ENCODE peak calls at places on chromosomes 3 and 15, in six cellular contexts. Q, J, Z, I, L and E are unnamed samples.

GRCh38 chr3:178159691-178160090 is 376.5 kb upstream of the KCNMB2 start:
- DNase-seq in I (peak; percentile 23), Z (no peak), L (no peak), J (no peak), Q (no peak), E (no peak)

GRCh38 chr3:51997172-51997571 is 1.5 kb upstream of the RPL29 start:
- DNase-seq in Z (no peak), L (no peak), I (no peak), J (no peak), Q (no peak), E (no peak)

GRCh38 chr15:42820811-42821210 is 83.9 kb upstream of the CDAN1 start:
- DNase-seq in Q (no peak), I (no peak), L (no peak), J (no peak), Z (no peak), E (no peak)

GRCh38 chr3:160129459-160130061 is 95.7 kb upstream of the C3orf80 start:
- DNase-seq in J (no peak), I (peak; percentile 99), Q (no peak), L (no peak), Z (no peak), E (no peak)

GRCh38 chr15:96807361-96807760 is 476.9 kb downstream of the NR2F2 start:
- DNase-seq in J (no peak), Z (no peak), I (no peak), Q (no peak), L (no peak), E (no peak)

GRCh38 chr3:16060358-16060852 is 114.1 kb upstream of the GALNT15 start:
- DNase-seq in Q (no peak), Z (peak; percentile 76), I (peak; percentile 100), L (peak; percentile 93), J (no peak), E (peak; percentile 75)

GRCh38 chr15:48177383-48177874 is 666 bp downstream of the MYEF2 start:
- DNase-seq in Q (no peak), Z (no peak), I (peak; percentile 70), J (no peak), L (no peak), E (peak; percentile 51)

GRCh38 chr15:48925714-48926223 is 38.0 kb downstream of the SHC4 start:
- DNase-seq in Q (no peak), I (peak; percentile 94), J (no peak), Z (no peak), L (peak; percentile 77), E (peak; percentile 18)

GRCh38 chr3:152104847-152105415 is 163.8 kb upstream of the MBNL1 start:
- DNase-seq in Q (no peak), J (no peak), L (no peak), Z (no peak), I (no peak), E (no peak)

GRCh38 chr3:12188328-12188648 is 29.6 kb upstream of the TIMP4 start:
- DNase-seq in Z (no peak), L (no peak), I (peak; percentile 14), Q (no peak), J (no peak), E (no peak)

DNA sequence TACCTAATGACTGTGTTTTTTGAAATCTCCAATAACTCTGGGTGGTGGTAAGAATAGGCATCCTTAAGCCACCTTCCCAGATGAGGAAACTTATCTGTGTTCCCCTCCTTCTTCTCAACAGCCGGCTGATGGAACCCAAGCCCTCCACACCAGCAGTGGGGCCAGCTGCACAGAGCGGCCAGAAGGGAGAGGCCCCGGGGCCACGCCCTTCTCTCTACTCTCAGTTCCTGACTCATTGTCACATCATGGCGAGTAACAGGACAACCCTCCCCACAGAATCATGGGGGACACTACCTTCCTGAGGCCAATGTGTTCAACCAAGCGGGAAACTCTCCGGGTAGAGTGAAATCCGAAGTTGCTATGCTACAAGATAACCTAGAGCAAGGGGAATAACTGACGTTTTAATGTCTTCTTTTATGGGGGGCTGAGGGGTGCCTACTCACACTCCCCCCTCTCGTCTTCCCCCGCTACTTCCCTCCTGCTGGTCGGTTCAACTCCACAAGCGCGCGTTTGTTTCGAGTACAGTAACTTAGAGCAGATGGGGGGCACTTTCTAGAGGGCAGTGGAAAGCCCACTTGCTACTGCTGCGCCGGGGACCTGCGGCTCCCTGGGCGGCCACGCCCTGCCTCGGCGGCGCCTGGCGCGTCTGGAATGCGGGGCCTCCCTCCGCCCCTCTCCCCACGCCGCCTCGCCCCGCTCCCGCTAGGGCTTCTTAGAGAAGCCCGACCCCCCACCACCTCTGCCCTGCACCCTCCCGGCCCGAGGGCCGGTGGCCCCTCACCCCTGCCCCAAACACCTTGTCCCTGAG is 618 bp downstream of the ANXA2 start:
- DNase-seq in Z (peak; percentile 89), J (peak; percentile 82), Q (peak; percentile 68), I (peak; percentile 71), L (peak; percentile 86), E (peak; percentile 88)
- H3K4me1 ChIP-seq in Z (peaks cover 13% of the 10 kb centered on the region), J (peaks cover 46% of the 10 kb centered on the region), Q (peaks cover 52% of the 10 kb centered on the region), I (peaks cover 41% of the 10 kb centered on the region), L (peaks cover 76% of the 10 kb centered on the region), E (peaks cover 67% of the 10 kb centered on the region)

DNA sequence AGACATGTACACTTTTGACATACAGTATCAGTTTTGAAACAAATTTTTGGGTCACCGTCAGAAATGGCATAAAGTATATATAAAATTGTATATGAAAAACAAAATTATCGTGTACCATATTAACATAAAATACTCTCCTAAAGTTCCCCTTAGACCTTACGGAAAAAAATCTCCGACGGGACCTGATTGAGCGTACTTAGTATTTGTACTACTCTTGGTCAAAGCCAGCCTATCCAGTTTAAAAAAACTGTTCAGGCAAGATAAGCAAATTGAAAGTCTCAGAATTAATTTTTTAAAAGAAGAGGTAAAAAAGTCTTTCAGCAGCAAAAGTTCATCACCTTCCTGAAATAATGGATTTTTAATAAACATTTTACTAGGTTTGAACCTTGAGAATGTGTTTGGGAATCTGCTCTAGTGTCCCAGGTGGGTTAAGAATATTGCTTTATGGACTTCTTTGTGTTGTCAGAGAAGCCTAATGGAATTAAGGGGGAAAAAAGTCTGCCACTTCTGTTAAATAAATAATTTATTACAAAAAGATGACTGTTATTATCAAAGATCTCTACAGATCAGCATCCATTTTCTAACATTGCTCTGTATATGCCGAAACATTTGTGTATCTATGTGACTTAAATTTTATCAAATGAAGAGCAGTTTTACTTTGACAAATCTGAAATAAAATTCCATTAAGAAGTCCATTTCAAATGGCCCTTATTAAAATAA is 48.6 kb downstream of the ZBTB20 start:
- DNase-seq in L (no peak), Z (no peak), J (no peak), Q (no peak), I (no peak), E (no peak)
- H3K4me1 ChIP-seq in L (peaks cover 8% of the 10 kb centered on the region), Z (peaks cover 2% of the 10 kb centered on the region), J (peaks cover 41% of the 10 kb centered on the region), Q (peaks cover 72% of the 10 kb centered on the region), I (no peaks in the 10 kb centered on the region), E (no peaks in the 10 kb centered on the region)

GRCh38 chr3:71089271-71089670 is 494.3 kb downstream of the FOXP1 start:
- DNase-seq in J (no peak), Q (no peak), I (no peak), Z (no peak), L (no peak), E (no peak)

GRCh38 chr3:71088742-71089141 is 494.8 kb downstream of the FOXP1 start:
- DNase-seq in L (no peak), I (no peak), Z (no peak), Q (no peak), J (no peak), E (no peak)

GRCh38 chr3:71087109-71088018 is 496.2 kb downstream of the FOXP1 start:
- DNase-seq in Z (no peak), J (no peak), Q (no peak), L (peak; percentile 49), I (peak; percentile 71), E (no peak)

GRCh38 chr3:71090207-71090606 is 493.3 kb downstream of the FOXP1 start:
- DNase-seq in Q (no peak), L (no peak), Z (no peak), J (no peak), I (no peak), E (no peak)

GRCh38 chr3:71088019-71088711 is 495.4 kb downstream of the FOXP1 start:
- DNase-seq in Q (no peak), I (no peak), J (no peak), L (no peak), Z (no peak), E (no peak)
- H3K4me1 ChIP-seq in Q (peaks cover 26% of the 10 kb centered on the region), I (peaks cover 13% of the 10 kb centered on the region), J (peaks cover 14% of the 10 kb centered on the region), L (peaks cover 53% of the 10 kb centered on the region), Z (peaks cover 10% of the 10 kb centered on the region), E (peaks cover 10% of the 10 kb centered on the region)

GRCh38 chr3:188397766-188398705 is 244.1 kb downstream of the LPP start:
- DNase-seq in Z (no peak), J (no peak), L (no peak), Q (peak; percentile 28), I (no peak), E (no peak)
- H3K4me1 ChIP-seq in Z (peaks cover 6% of the 10 kb centered on the region), J (peaks cover 46% of the 10 kb centered on the region), L (no peaks in the 10 kb centered on the region), Q (peaks cover 36% of the 10 kb centered on the region), I (no peaks in the 10 kb centered on the region), E (peaks cover 21% of the 10 kb centered on the region)

GRCh38 chr3:188171682-188172467 is 17.9 kb downstream of the LPP start:
- DNase-seq in Z (no peak), Q (no peak), J (no peak), I (no peak), L (no peak), E (no peak)
- H3K4me1 ChIP-seq in Z (peaks cover 1% of the 10 kb centered on the region), Q (peaks cover 91% of the 10 kb centered on the region), J (peaks cover 48% of the 10 kb centered on the region), I (no peaks in the 10 kb centered on the region), L (no peaks in the 10 kb centered on the region), E (peaks cover 31% of the 10 kb centered on the region)